ENCODE peak calls at places on chromosome 3, in nine cellular contexts. One of them, this sample, is unnamed.

GRCh38 chr3:140499114-140499757 is 178.6 kb upstream of the TRIM42 start:
- DNase-seq in brain microvascular endothelial cell: no peak
- DNase-seq in fibroblast of lung: no peak
- DNase-seq in cardiac fibroblast: peak
- DNase-seq in pancreas: no peak
- DNase-seq in astrocyte of the spinal cord: peak
- DNase-seq in aorta: no peak
- DNase-seq in astrocyte of the cerebellum: no peak
- DNase-seq in BE2C: no peak
- DNase-seq in this sample: no peak

GRCh38 chr3:47306022-47306421 is 23.3 kb downstream of the KLHL18 start:
- DNase-seq in astrocyte of the spinal cord: no peak
- DNase-seq in astrocyte of the cerebellum: no peak
- DNase-seq in cardiac fibroblast: no peak
- DNase-seq in brain microvascular endothelial cell: no peak
- DNase-seq in aorta: no peak
- DNase-seq in pancreas: no peak
- DNase-seq in fibroblast of lung: no peak
- DNase-seq in BE2C: no peak
- DNase-seq in this sample: no peak

GRCh38 chr3:168736202-168736601 is 640.5 kb upstream of the GOLIM4 start:
- DNase-seq in astrocyte of the cerebellum: no peak
- DNase-seq in aorta: no peak
- DNase-seq in astrocyte of the spinal cord: no peak
- DNase-seq in fibroblast of lung: no peak
- DNase-seq in pancreas: no peak
- DNase-seq in cardiac fibroblast: no peak
- DNase-seq in BE2C: no peak
- DNase-seq in brain microvascular endothelial cell: no peak
- DNase-seq in this sample: no peak

GRCh38 chr3:142963266-142964149 is at the start of gene PAQR9:
- DNase-seq in aorta: peak
- DNase-seq in astrocyte of the spinal cord: no peak
- DNase-seq in astrocyte of the cerebellum: no peak
- DNase-seq in BE2C: peak
- DNase-seq in cardiac fibroblast: no peak
- DNase-seq in pancreas: no peak
- DNase-seq in fibroblast of lung: no peak
- DNase-seq in brain microvascular endothelial cell: no peak
- DNase-seq in this sample: no peak

GRCh38 chr3:127662051-127662469 is 10.7 kb upstream of the ABTB1 start:
- DNase-seq in BE2C: no peak
- DNase-seq in fibroblast of lung: no peak
- DNase-seq in aorta: peak
- DNase-seq in cardiac fibroblast: no peak
- DNase-seq in astrocyte of the cerebellum: no peak
- DNase-seq in astrocyte of the spinal cord: no peak
- DNase-seq in pancreas: no peak
- DNase-seq in brain microvascular endothelial cell: no peak
- DNase-seq in this sample: no peak

GRCh38 chr3:117407317-117407716 is 697.7 kb downstream of the TUSC7 start:
- DNase-seq in cardiac fibroblast: peak
- DNase-seq in brain microvascular endothelial cell: peak
- DNase-seq in BE2C: peak
- DNase-seq in astrocyte of the spinal cord: no peak
- DNase-seq in astrocyte of the cerebellum: no peak
- DNase-seq in aorta: no peak
- DNase-seq in fibroblast of lung: peak
- DNase-seq in pancreas: no peak
- DNase-seq in this sample: no peak

GRCh38 chr3:100400424-100400781 is 486 bp downstream of the TOMM70 start:
- DNase-seq in astrocyte of the cerebellum: no peak
- DNase-seq in pancreas: no peak
- DNase-seq in astrocyte of the spinal cord: peak
- DNase-seq in fibroblast of lung: no peak
- DNase-seq in aorta: no peak
- DNase-seq in brain microvascular endothelial cell: no peak
- DNase-seq in BE2C: peak
- DNase-seq in cardiac fibroblast: no peak
- DNase-seq in this sample: peak

GRCh38 chr3:126129408-126129891 is 45.5 kb upstream of the SLC41A3 start:
- DNase-seq in astrocyte of the cerebellum: no peak
- DNase-seq in aorta: peak
- DNase-seq in fibroblast of lung: peak
- DNase-seq in cardiac fibroblast: peak
- DNase-seq in astrocyte of the spinal cord: no peak
- DNase-seq in pancreas: peak
- DNase-seq in BE2C: peak
- DNase-seq in brain microvascular endothelial cell: no peak
- DNase-seq in this sample: no peak

GRCh38 chr3:129023909-129024308 is 22.8 kb downstream of the EFCC1 start:
- DNase-seq in brain microvascular endothelial cell: no peak
- DNase-seq in astrocyte of the cerebellum: no peak
- DNase-seq in cardiac fibroblast: no peak
- DNase-seq in aorta: no peak
- DNase-seq in BE2C: no peak
- DNase-seq in astrocyte of the spinal cord: no peak
- DNase-seq in pancreas: no peak
- DNase-seq in fibroblast of lung: peak
- DNase-seq in this sample: no peak

GRCh38 chr3:41137686-41138111 is 61.6 kb upstream of the CTNNB1 start:
- DNase-seq in cardiac fibroblast: no peak
- DNase-seq in aorta: no peak
- DNase-seq in pancreas: no peak
- DNase-seq in fibroblast of lung: no peak
- DNase-seq in BE2C: no peak
- DNase-seq in brain microvascular endothelial cell: no peak
- DNase-seq in astrocyte of the spinal cord: no peak
- DNase-seq in astrocyte of the cerebellum: no peak
- DNase-seq in this sample: no peak

GRCh38 chr3:156610154-156610553 is 55.2 kb upstream of the SSR3 start:
- DNase-seq in pancreas: no peak
- DNase-seq in fibroblast of lung: no peak
- DNase-seq in astrocyte of the cerebellum: no peak
- DNase-seq in brain microvascular endothelial cell: no peak
- DNase-seq in astrocyte of the spinal cord: no peak
- DNase-seq in BE2C: no peak
- DNase-seq in cardiac fibroblast: no peak
- DNase-seq in aorta: no peak
- DNase-seq in this sample: no peak

GRCh38 chr3:13963137-13963886 is 83.4 kb upstream of the WNT7A start:
- DNase-seq in brain microvascular endothelial cell: no peak
- DNase-seq in aorta: no peak
- DNase-seq in astrocyte of the cerebellum: no peak
- DNase-seq in fibroblast of lung: no peak
- DNase-seq in pancreas: no peak
- DNase-seq in astrocyte of the spinal cord: no peak
- DNase-seq in cardiac fibroblast: no peak
- DNase-seq in BE2C: no peak
- DNase-seq in this sample: no peak

GRCh38 chr3:100002599-100003350 is 111.5 kb downstream of the FILIP1L start:
- DNase-seq in fibroblast of lung: peak
- DNase-seq in pancreas: peak
- DNase-seq in astrocyte of the spinal cord: peak
- DNase-seq in BE2C: no peak
- DNase-seq in aorta: no peak
- DNase-seq in brain microvascular endothelial cell: peak
- DNase-seq in cardiac fibroblast: peak
- DNase-seq in astrocyte of the cerebellum: peak
- DNase-seq in this sample: no peak

GRCh38 chr3:150215616-150216015 is 192.5 kb upstream of the TSC22D2 start:
- DNase-seq in astrocyte of the spinal cord: peak
- DNase-seq in aorta: no peak
- DNase-seq in pancreas: no peak
- DNase-seq in BE2C: no peak
- DNase-seq in brain microvascular endothelial cell: no peak
- DNase-seq in fibroblast of lung: peak
- DNase-seq in cardiac fibroblast: peak
- DNase-seq in astrocyte of the cerebellum: no peak
- DNase-seq in this sample: no peak

GRCh38 chr3:195307711-195308110 is 36.8 kb upstream of the XXYLT1 start:
- DNase-seq in BE2C: no peak
- DNase-seq in pancreas: no peak
- DNase-seq in cardiac fibroblast: no peak
- DNase-seq in aorta: no peak
- DNase-seq in astrocyte of the spinal cord: no peak
- DNase-seq in fibroblast of lung: no peak
- DNase-seq in brain microvascular endothelial cell: no peak
- DNase-seq in astrocyte of the cerebellum: no peak
- DNase-seq in this sample: no peak

GRCh38 chr3:5428607-5429516 is 241.4 kb downstream of the EDEM1 start:
- DNase-seq in aorta: no peak
- DNase-seq in cardiac fibroblast: no peak
- DNase-seq in BE2C: no peak
- DNase-seq in astrocyte of the spinal cord: peak
- DNase-seq in astrocyte of the cerebellum: no peak
- DNase-seq in fibroblast of lung: no peak
- DNase-seq in brain microvascular endothelial cell: no peak
- DNase-seq in pancreas: no peak
- DNase-seq in this sample: peak

GRCh38 chr3:5427938-5428337 is 240.4 kb downstream of the EDEM1 start:
- DNase-seq in aorta: no peak
- DNase-seq in fibroblast of lung: no peak
- DNase-seq in BE2C: no peak
- DNase-seq in pancreas: no peak
- DNase-seq in brain microvascular endothelial cell: no peak
- DNase-seq in astrocyte of the cerebellum: no peak
- DNase-seq in cardiac fibroblast: no peak
- DNase-seq in astrocyte of the spinal cord: no peak
- DNase-seq in this sample: no peak

GRCh38 chr3:5431142-5431541 is 243.6 kb downstream of the EDEM1 start:
- DNase-seq in fibroblast of lung: no peak
- DNase-seq in aorta: no peak
- DNase-seq in pancreas: no peak
- DNase-seq in BE2C: no peak
- DNase-seq in astrocyte of the spinal cord: no peak
- DNase-seq in astrocyte of the cerebellum: no peak
- DNase-seq in brain microvascular endothelial cell: no peak
- DNase-seq in cardiac fibroblast: no peak
- DNase-seq in this sample: no peak

GRCh38 chr3:5430701-5431100 is 243.2 kb downstream of the EDEM1 start:
- DNase-seq in astrocyte of the spinal cord: no peak
- DNase-seq in astrocyte of the cerebellum: no peak
- DNase-seq in fibroblast of lung: no peak
- DNase-seq in aorta: no peak
- DNase-seq in pancreas: no peak
- DNase-seq in BE2C: no peak
- DNase-seq in brain microvascular endothelial cell: no peak
- DNase-seq in cardiac fibroblast: no peak
- DNase-seq in this sample: no peak

GRCh38 chr3:5429517-5429890 is 242.0 kb downstream of the EDEM1 start:
- DNase-seq in aorta: no peak
- DNase-seq in brain microvascular endothelial cell: no peak
- DNase-seq in pancreas: no peak
- DNase-seq in astrocyte of the cerebellum: no peak
- DNase-seq in fibroblast of lung: no peak
- DNase-seq in BE2C: no peak
- DNase-seq in astrocyte of the spinal cord: no peak
- DNase-seq in cardiac fibroblast: no peak
- DNase-seq in this sample: no peak
- H3K4me3 ChIP-seq in aorta: no peak
- H3K4me3 ChIP-seq in brain microvascular endothelial cell: no peak
- H3K4me3 ChIP-seq in pancreas: no peak
- H3K4me3 ChIP-seq in astrocyte of the cerebellum: no peak
- H3K4me3 ChIP-seq in fibroblast of lung: no peak
- H3K4me3 ChIP-seq in BE2C: no peak
- H3K4me3 ChIP-seq in astrocyte of the spinal cord: no peak
- H3K4me3 ChIP-seq in cardiac fibroblast: no peak
- H3K4me3 ChIP-seq in this sample: no peak

GRCh38 chr3:186888569-186888968 is 41.8 kb upstream of the ST6GAL1 start:
- DNase-seq in astrocyte of the cerebellum: no peak
- DNase-seq in astrocyte of the spinal cord: no peak
- DNase-seq in brain microvascular endothelial cell: no peak
- DNase-seq in cardiac fibroblast: no peak
- DNase-seq in aorta: no peak
- DNase-seq in fibroblast of lung: no peak
- DNase-seq in pancreas: no peak
- DNase-seq in BE2C: no peak
- DNase-seq in this sample: no peak
- H3K4me3 ChIP-seq in astrocyte of the cerebellum: no peak
- H3K4me3 ChIP-seq in astrocyte of the spinal cord: no peak
- H3K4me3 ChIP-seq in brain microvascular endothelial cell: no peak
- H3K4me3 ChIP-seq in cardiac fibroblast: no peak
- H3K4me3 ChIP-seq in aorta: no peak
- H3K4me3 ChIP-seq in fibroblast of lung: no peak
- H3K4me3 ChIP-seq in pancreas: no peak
- H3K4me3 ChIP-seq in BE2C: no peak
- H3K4me3 ChIP-seq in this sample: no peak

GRCh38 chr3:111548060-111548459 is 6.1 kb downstream of the CD96 start:
- DNase-seq in brain microvascular endothelial cell: no peak
- DNase-seq in cardiac fibroblast: no peak
- DNase-seq in astrocyte of the spinal cord: no peak
- DNase-seq in BE2C: no peak
- DNase-seq in pancreas: no peak
- DNase-seq in fibroblast of lung: no peak
- DNase-seq in astrocyte of the cerebellum: no peak
- DNase-seq in aorta: no peak
- DNase-seq in this sample: no peak
- H3K4me3 ChIP-seq in brain microvascular endothelial cell: no peak
- H3K4me3 ChIP-seq in cardiac fibroblast: no peak
- H3K4me3 ChIP-seq in astrocyte of the spinal cord: no peak
- H3K4me3 ChIP-seq in BE2C: no peak
- H3K4me3 ChIP-seq in pancreas: no peak
- H3K4me3 ChIP-seq in fibroblast of lung: no peak
- H3K4me3 ChIP-seq in astrocyte of the cerebellum: no peak
- H3K4me3 ChIP-seq in aorta: no peak
- H3K4me3 ChIP-seq in this sample: no peak

GRCh38 chr3:29141197-29141911 is 139.5 kb upstream of the RBMS3 start:
- DNase-seq in BE2C: no peak
- DNase-seq in astrocyte of the cerebellum: no peak
- DNase-seq in fibroblast of lung: peak
- DNase-seq in cardiac fibroblast: peak
- DNase-seq in astrocyte of the spinal cord: peak
- DNase-seq in pancreas: no peak
- DNase-seq in brain microvascular endothelial cell: no peak
- DNase-seq in aorta: no peak
- DNase-seq in this sample: no peak
- H3K4me3 ChIP-seq in BE2C: no peak
- H3K4me3 ChIP-seq in astrocyte of the cerebellum: no peak
- H3K4me3 ChIP-seq in fibroblast of lung: peak
- H3K4me3 ChIP-seq in cardiac fibroblast: no peak
- H3K4me3 ChIP-seq in astrocyte of the spinal cord: no peak
- H3K4me3 ChIP-seq in pancreas: no peak
- H3K4me3 ChIP-seq in brain microvascular endothelial cell: no peak
- H3K4me3 ChIP-seq in aorta: no peak
- H3K4me3 ChIP-seq in this sample: no peak